ENCODE peak calls at places on chromosome 2, in four cellular contexts. One of them, this sample, is unnamed.

GRCh38 chr2:98795535-98795902 is 64.6 kb upstream of the MGAT4A start:
- DNase-seq in K562: no peak
- DNase-seq in GM12878: no peak
- DNase-seq in HepG2: peak
- DNase-seq in this sample: no peak

GRCh38 chr2:1968222-1968987 is 224.1 kb upstream of the PXDN start:
- DNase-seq in K562: no peak
- DNase-seq in HepG2: no peak
- DNase-seq in GM12878: no peak
- DNase-seq in this sample: no peak

GRCh38 chr2:54482725-54483124 is 26.6 kb downstream of the SPTBN1 start:
- DNase-seq in HepG2: peak
- DNase-seq in GM12878: no peak
- DNase-seq in K562: no peak
- DNase-seq in this sample: no peak

GRCh38 chr2:231862071-231862470 is 64.1 kb downstream of the NPPC start:
- DNase-seq in K562: no peak
- DNase-seq in GM12878: no peak
- DNase-seq in HepG2: no peak
- DNase-seq in this sample: no peak

GRCh38 chr2:9681427-9681817 is 50.6 kb upstream of the YWHAQ start:
- DNase-seq in K562: no peak
- DNase-seq in GM12878: no peak
- DNase-seq in HepG2: no peak
- DNase-seq in this sample: no peak

GRCh38 chr2:217662984-217663602 is 339.7 kb downstream of the TNS1 start:
- DNase-seq in K562: no peak
- DNase-seq in HepG2: no peak
- DNase-seq in GM12878: no peak
- DNase-seq in this sample: no peak

GRCh38 chr2:45178359-45178758 is 169.1 kb upstream of the SIX2 start:
- DNase-seq in HepG2: no peak
- DNase-seq in K562: no peak
- DNase-seq in GM12878: no peak
- DNase-seq in this sample: no peak

GRCh38 chr2:114729025-114729424 is 286.6 kb downstream of the DPP10 start:
- DNase-seq in GM12878: no peak
- DNase-seq in K562: no peak
- DNase-seq in HepG2: peak
- DNase-seq in this sample: no peak

GRCh38 chr2:237692601-237693079 is 65.3 kb downstream of the LRRFIP1 start:
- DNase-seq in HepG2: no peak
- DNase-seq in GM12878: no peak
- DNase-seq in K562: peak
- DNase-seq in this sample: peak

GRCh38 chr2:229141626-229142025 is 129.5 kb downstream of the PID1 start:
- DNase-seq in HepG2: no peak
- DNase-seq in K562: no peak
- DNase-seq in GM12878: no peak
- DNase-seq in this sample: no peak

GRCh38 chr2:42021490-42021889 is 26.3 kb upstream of the PKDCC start:
- DNase-seq in GM12878: no peak
- DNase-seq in HepG2: no peak
- DNase-seq in K562: no peak
- DNase-seq in this sample: no peak

GRCh38 chr2:157194097-157194688 is 63.3 kb upstream of the GALNT5 start:
- DNase-seq in HepG2: peak
- DNase-seq in K562: peak
- DNase-seq in GM12878: no peak
- DNase-seq in this sample: peak

GRCh38 chr2:212548459-212548815 is 9.8 kb upstream of the ERBB4 start:
- DNase-seq in HepG2: peak
- DNase-seq in K562: no peak
- DNase-seq in GM12878: no peak
- DNase-seq in this sample: no peak

GRCh38 chr2:217568289-217568985 is 434.4 kb downstream of the TNS1 start:
- DNase-seq in GM12878: no peak
- DNase-seq in K562: no peak
- DNase-seq in HepG2: no peak
- DNase-seq in this sample: no peak

GRCh38 chr2:226531061-226531460 is 268.6 kb downstream of the IRS1 start:
- DNase-seq in K562: no peak
- DNase-seq in HepG2: no peak
- DNase-seq in GM12878: no peak
- DNase-seq in this sample: no peak

GRCh38 chr2:65278450-65279030 is 50.9 kb downstream of the ACTR2 start:
- DNase-seq in HepG2: no peak
- DNase-seq in K562: no peak
- DNase-seq in GM12878: no peak
- DNase-seq in this sample: no peak

GRCh38 chr2:237860273-237860935 is 981 bp downstream of the RAMP1 start:
- DNase-seq in GM12878: no peak
- DNase-seq in HepG2: no peak
- DNase-seq in K562: no peak
- DNase-seq in this sample: no peak

GRCh38 chr2:71461304-71461671 is 7.9 kb downstream of the DYSF start:
- DNase-seq in HepG2: no peak
- DNase-seq in K562: no peak
- DNase-seq in GM12878: no peak
- DNase-seq in this sample: no peak

GRCh38 chr2:171574149-171574795 is 52.0 kb downstream of the CYBRD1 start:
- DNase-seq in K562: peak
- DNase-seq in GM12878: peak
- DNase-seq in HepG2: peak
- DNase-seq in this sample: peak

GRCh38 chr2:173997779-173998178 is 32.6 kb upstream of the SP3 start:
- DNase-seq in K562: no peak
- DNase-seq in GM12878: no peak
- DNase-seq in HepG2: no peak
- DNase-seq in this sample: no peak

GRCh38 chr2:176553685-176554106 is 284.5 kb downstream of the MTX2 start:
- DNase-seq in HepG2: no peak
- DNase-seq in K562: no peak
- DNase-seq in GM12878: no peak
- DNase-seq in this sample: peak

GRCh38 chr2:146189541-146189940 is 1655.3 kb upstream of the ACVR2A start:
- DNase-seq in HepG2: no peak
- DNase-seq in K562: no peak
- DNase-seq in GM12878: no peak
- DNase-seq in this sample: no peak

GRCh38 chr2:134154269-134154668 is 99.6 kb upstream of the MGAT5 start:
- DNase-seq in HepG2: no peak
- DNase-seq in K562: no peak
- DNase-seq in GM12878: peak
- DNase-seq in this sample: no peak

GRCh38 chr2:176960736-176961135 is 251.9 kb upstream of the HNRNPA3 start:
- DNase-seq in GM12878: no peak
- DNase-seq in HepG2: no peak
- DNase-seq in K562: no peak
- DNase-seq in this sample: no peak

GRCh38 chr2:47005687-47006086 is 90.1 kb upstream of the MCFD2 start:
- DNase-seq in HepG2: no peak
- DNase-seq in GM12878: no peak
- DNase-seq in K562: peak
- DNase-seq in this sample: no peak

GRCh38 chr2:86442642-86443005 is 1.5 kb downstream of the KDM3A start:
- DNase-seq in HepG2: peak
- DNase-seq in K562: peak
- DNase-seq in GM12878: peak
- DNase-seq in this sample: peak

GRCh38 chr2:86441789-86442641 is 844 bp downstream of the KDM3A start:
- DNase-seq in HepG2: peak
- DNase-seq in K562: peak
- DNase-seq in GM12878: peak
- DNase-seq in this sample: peak

GRCh38 chr2:86440631-86441391 is at the start of gene KDM3A:
- DNase-seq in K562: peak
- DNase-seq in GM12878: peak
- DNase-seq in HepG2: peak
- DNase-seq in this sample: peak

GRCh38 chr2:86439879-86440630 is 1.1 kb upstream of the KDM3A start:
- DNase-seq in GM12878: no peak
- DNase-seq in K562: no peak
- DNase-seq in HepG2: no peak
- DNase-seq in this sample: peak

DNA sequence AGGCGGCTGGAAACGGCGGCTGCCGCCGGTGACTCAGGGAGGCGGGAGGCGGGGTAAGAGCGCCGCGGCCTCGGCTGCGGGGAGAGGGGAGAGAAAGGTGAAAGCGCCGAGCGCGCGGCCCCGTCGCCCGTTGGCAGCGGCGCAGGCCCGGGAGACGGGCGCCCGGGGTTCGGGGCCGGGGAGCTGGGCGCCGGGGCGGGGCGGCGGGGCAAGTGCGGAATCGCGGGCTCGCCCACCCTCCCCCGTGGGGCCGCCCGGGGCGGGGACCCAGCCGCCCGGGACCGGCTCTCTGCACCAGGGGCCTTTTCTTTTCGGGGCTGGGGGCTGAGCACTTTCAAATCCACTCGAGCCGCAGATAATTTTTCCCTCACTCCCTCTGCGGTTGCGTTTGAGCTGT is 219 bp downstream of the KDM3A start:
- DNase-seq in HepG2: no peak
- DNase-seq in GM12878: no peak
- DNase-seq in K562: no peak
- DNase-seq in this sample: no peak
- TF ChIP-seq POLR2A in HepG2: peak
- TF ChIP-seq POLR2A in GM12878: peak
- TF ChIP-seq POLR2A in K562: peak
- TF ChIP-seq POLR2A in this sample: peak

DNA sequence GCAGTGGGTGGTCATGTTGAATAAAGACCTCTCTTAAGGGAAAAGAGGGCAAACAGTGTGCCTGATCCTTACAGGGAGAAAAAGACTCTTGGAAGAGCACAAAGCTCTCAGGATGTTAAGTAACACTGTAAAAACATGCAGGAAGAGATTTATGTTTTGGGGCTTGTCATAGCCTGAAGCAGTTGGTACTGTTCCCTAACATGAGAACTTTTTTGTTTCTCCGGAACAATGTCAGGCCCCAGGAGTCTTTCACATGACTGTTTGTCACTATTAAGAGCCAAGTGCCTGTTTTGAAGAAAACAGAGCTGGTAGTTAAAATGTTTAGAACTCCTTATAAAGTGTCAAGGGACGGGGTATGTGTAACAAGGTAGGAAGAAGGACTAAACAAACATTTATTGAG is 83.7 kb upstream of the B3GNT2 start:
- DNase-seq in HepG2: no peak
- DNase-seq in K562: no peak
- DNase-seq in GM12878: no peak
- DNase-seq in this sample: no peak
- TF ChIP-seq ESRRA in HepG2: no peak
- TF ChIP-seq ESRRA in K562: no peak
- TF ChIP-seq ESRRA in GM12878: no peak
- TF ChIP-seq ESRRA in this sample: no peak

GRCh38 chr2:236010920-236011685 is 157.1 kb downstream of the GBX2 start:
- DNase-seq in K562: no peak
- DNase-seq in GM12878: no peak
- DNase-seq in HepG2: no peak
- DNase-seq in this sample: no peak

GRCh38 chr2:236008857-236009256 is 159.3 kb downstream of the GBX2 start:
- DNase-seq in GM12878: no peak
- DNase-seq in HepG2: peak
- DNase-seq in K562: no peak
- DNase-seq in this sample: no peak

GRCh38 chr2:236012155-236012554 is 156.0 kb downstream of the GBX2 start:
- DNase-seq in HepG2: peak
- DNase-seq in K562: no peak
- DNase-seq in GM12878: no peak
- DNase-seq in this sample: peak

GRCh38 chr2:236008006-236008405 is 160.2 kb downstream of the GBX2 start:
- DNase-seq in GM12878: no peak
- DNase-seq in HepG2: no peak
- DNase-seq in K562: no peak
- DNase-seq in this sample: no peak
- TF ChIP-seq POLR2A in GM12878: no peak
- TF ChIP-seq POLR2A in HepG2: no peak
- TF ChIP-seq POLR2A in K562: no peak
- TF ChIP-seq POLR2A in this sample: no peak

GRCh38 chr2:205217004-205217403 is 465.3 kb upstream of the NRP2 start:
- DNase-seq in K562: no peak
- DNase-seq in HepG2: no peak
- DNase-seq in GM12878: no peak
- DNase-seq in this sample: no peak
- TF ChIP-seq ESRRA in K562: no peak
- TF ChIP-seq ESRRA in HepG2: no peak
- TF ChIP-seq ESRRA in GM12878: no peak
- TF ChIP-seq ESRRA in this sample: no peak

GRCh38 chr2:69386376-69386775 is 651 bp downstream of the GFPT1 start:
- DNase-seq in HepG2: peak
- DNase-seq in GM12878: no peak
- DNase-seq in K562: no peak
- DNase-seq in this sample: no peak

GRCh38 chr2:69387770-69388481 is 899 bp upstream of the GFPT1 start:
- DNase-seq in GM12878: no peak
- DNase-seq in HepG2: peak
- DNase-seq in K562: no peak
- DNase-seq in this sample: no peak

GRCh38 chr2:69389271-69389670 is 2.2 kb upstream of the GFPT1 start:
- DNase-seq in GM12878: no peak
- DNase-seq in K562: no peak
- DNase-seq in HepG2: no peak
- DNase-seq in this sample: no peak

GRCh38 chr2:69385443-69386151 is 1.4 kb downstream of the GFPT1 start:
- DNase-seq in GM12878: no peak
- DNase-seq in HepG2: no peak
- DNase-seq in K562: peak
- DNase-seq in this sample: no peak

DNA sequence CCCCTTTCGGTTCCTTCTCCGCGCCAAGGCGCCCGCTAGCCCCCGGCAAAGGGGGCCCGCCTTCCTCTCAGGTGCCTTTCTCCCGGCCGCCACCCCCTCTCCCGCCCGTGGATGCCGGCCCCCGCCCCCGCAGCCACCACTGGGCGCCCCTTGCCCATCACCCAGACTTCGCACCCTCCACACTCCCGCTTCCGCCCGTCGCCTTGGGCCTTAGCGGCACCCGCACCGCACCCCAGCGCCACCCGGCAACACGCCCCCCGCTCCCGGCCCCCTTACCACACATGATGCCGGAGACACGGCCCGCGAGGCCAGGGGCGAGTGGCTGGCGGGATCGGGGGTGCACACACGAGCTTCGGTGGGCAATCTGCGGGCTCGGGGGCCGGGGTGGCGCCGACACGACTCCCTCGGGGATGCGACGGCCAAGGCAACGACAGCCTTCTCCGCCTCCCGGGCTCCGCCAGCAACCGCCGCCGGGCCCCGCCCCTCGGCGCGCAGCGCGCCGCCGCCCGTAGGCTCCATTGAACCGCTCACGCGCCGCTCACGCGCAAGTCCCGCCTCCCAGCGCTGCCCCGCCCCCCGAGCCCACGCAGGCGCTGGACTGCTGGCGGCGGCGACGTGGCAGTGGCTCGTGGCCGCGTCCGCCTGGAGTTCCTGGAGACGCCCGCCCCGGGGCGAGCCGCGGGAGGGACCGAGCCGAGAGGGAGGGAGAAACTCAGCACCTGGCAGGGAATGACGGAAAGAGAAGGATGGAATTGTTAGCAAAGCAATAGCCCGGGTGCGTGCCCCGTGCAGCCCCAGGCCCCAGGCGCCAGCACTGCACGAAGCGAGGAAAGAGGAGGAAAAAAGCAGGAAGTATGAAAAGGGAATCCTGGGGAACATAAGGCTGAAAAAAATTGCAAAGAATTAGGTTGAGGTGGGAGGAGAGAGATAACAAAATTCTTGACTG is at the start of gene GFPT1:
- DNase-seq in GM12878: peak
- DNase-seq in K562: peak
- DNase-seq in HepG2: peak
- DNase-seq in this sample: peak
- TF ChIP-seq POLR2A in GM12878: peak
- TF ChIP-seq POLR2A in K562: peak
- TF ChIP-seq POLR2A in HepG2: peak
- TF ChIP-seq POLR2A in this sample: peak

This sample was measured in A549.